ENCODE peak calls at places on chromosomes 3 and 15, in four cellular contexts. S is ecto neural progenitor cell; U is NCI-H187; Y is effector CD4-positive, alpha-beta T cell. G is an unnamed sample.

GRCh38 chr3:109440353-109440752 is 103.0 kb upstream of the DPPA4 start:
- DNase-seq in S (peak; percentile 51), U (no peak), Y (no peak), G (no peak)

GRCh38 chr3:169847896-169848295 is 21.8 kb downstream of the LRRC31 start:
- DNase-seq in Y (no peak), S (no peak), U (peak; percentile 48), G (no peak)

GRCh38 chr3:139118835-139119234 is 74.1 kb upstream of the PRR23C start:
- DNase-seq in S (peak; percentile 32), Y (no peak), U (no peak), G (no peak)

GRCh38 chr15:90207252-90207651 is 6.1 kb downstream of the SEMA4B start:
- DNase-seq in S (no peak), U (no peak), Y (no peak), G (no peak)

GRCh38 chr3:190543656-190544055 is 29.8 kb downstream of the IL1RAP start:
- DNase-seq in Y (no peak), S (no peak), U (no peak), G (no peak)

GRCh38 chr3:157248590-157249425 is 88.9 kb upstream of the CCNL1 start:
- DNase-seq in S (no peak), Y (no peak), U (no peak), G (no peak)

GRCh38 chr15:78671626-78672211 is 30.7 kb upstream of the CHRNB4 start:
- DNase-seq in S (peak; percentile 66), U (no peak), Y (no peak), G (no peak)

GRCh38 chr3:12557472-12558105 is 702 bp downstream of the MKRN2 start:
- DNase-seq in S (no peak), Y (no peak), U (no peak), G (no peak)

GRCh38 chr3:163939926-163940325 is 1138.4 kb downstream of the SI start:
- DNase-seq in S (no peak), U (no peak), Y (no peak), G (no peak)

GRCh38 chr15:62439543-62440016 is 274.5 kb upstream of the C2CD4B start:
- DNase-seq in U (no peak), S (no peak), Y (no peak), G (no peak)

GRCh38 chr3:39453134-39453533 is 14.3 kb upstream of the MOBP start:
- DNase-seq in Y (no peak), U (no peak), S (no peak), G (no peak)

GRCh38 chr3:159860727-159861126 is 127.9 kb upstream of the IL12A start:
- DNase-seq in Y (no peak), S (no peak), U (no peak), G (no peak)

GRCh38 chr15:67809866-67810265 is 15.4 kb upstream of the SKOR1 start:
- DNase-seq in Y (no peak), U (no peak), S (peak; percentile 57), G (no peak)

G was measured in GM12891.